ENCODE peak calls at places on chromosomes 4 and X, in eight cellular contexts. P, A, I, U, K, G, F and X are unnamed samples. For H3K4me1 and H3K9me3, the result is how much of the 10 kb centered on the place peaks cover.

GRCh38 chr4:6605114-6605513 is 30.1 kb downstream of the MAN2B2 start:
- DNase-seq in P (no peak), A (no peak), I (no peak), U (no peak), K (no peak), G (no peak), F (no peak), X (no peak)

GRCh38 chr4:54098375-54098774 is 1.6 kb upstream of the GSX2 start:
- DNase-seq in P (no peak), A (no peak), I (no peak), U (no peak), K (no peak), G (no peak), F (no peak), X (no peak)

GRCh38 chr4:7043521-7044414 is 596 bp downstream of the TADA2B start:
- DNase-seq in P (no peak), A (peak), I (no peak), U (no peak), K (peak), G (no peak), F (peak), X (peak)

GRCh38 chrX:123422875-123423274 is 238.8 kb downstream of the GRIA3 start:
- DNase-seq in P (peak), A (no peak), I (no peak), U (no peak), K (no peak), G (no peak), F (no peak), X (peak)

GRCh38 chr4:86220137-86220536 is 139.7 kb downstream of the MAPK10 start:
- DNase-seq in P (no peak), A (no peak), I (no peak), U (no peak), K (no peak), G (no peak), F (no peak), X (peak)

GRCh38 chr4:30380404-30380998 is 339.7 kb upstream of the PCDH7 start:
- DNase-seq in P (peak), A (no peak), I (no peak), U (peak), K (no peak), G (no peak), F (no peak), X (peak)

GRCh38 chrX:39592776-39593175 is 505.0 kb downstream of the BCOR start:
- DNase-seq in P (no peak), A (no peak), I (no peak), U (no peak), K (no peak), G (peak), F (no peak), X (no peak)

GRCh38 chrX:13029341-13029740 is 15.1 kb downstream of the FAM9C start:
- DNase-seq in P (no peak), A (no peak), I (peak), U (no peak), K (peak), G (peak), F (no peak), X (no peak)

GRCh38 chr4:169404959-169405358 is 134.2 kb upstream of the SH3RF1 start:
- DNase-seq in P (peak), A (no peak), I (no peak), U (no peak), K (no peak), G (no peak), F (no peak), X (peak)

GRCh38 chrX:12446342-12447075 is 308.2 kb downstream of the FRMPD4 start:
- DNase-seq in P (no peak), A (no peak), I (no peak), U (no peak), K (no peak), G (no peak), F (no peak), X (no peak)

GRCh38 chr4:5899396-5899795 is 6.5 kb upstream of the CRMP1 start:
- DNase-seq in P (no peak), A (no peak), I (no peak), U (no peak), K (no peak), G (no peak), F (no peak), X (no peak)

GRCh38 chr4:107069049-107069448 is 32.9 kb upstream of the DKK2 start:
- DNase-seq in P (no peak), A (no peak), I (no peak), U (no peak), K (no peak), G (no peak), F (no peak), X (peak)

GRCh38 chr4:121096629-121097028 is 24.3 kb upstream of the NDNF start:
- DNase-seq in P (no peak), A (peak), I (no peak), U (peak), K (no peak), G (no peak), F (no peak), X (peak)

GRCh38 chr4:132982151-132982550 is 166.9 kb upstream of the PCDH10 start:
- DNase-seq in P (peak), A (no peak), I (no peak), U (no peak), K (no peak), G (no peak), F (no peak), X (peak)

GRCh38 chr4:149933883-149934282 is 118.2 kb upstream of the IQCM start:
- DNase-seq in P (no peak), A (no peak), I (no peak), U (no peak), K (no peak), G (no peak), F (no peak), X (no peak)

GRCh38 chr4:137587796-137588195 is 55.5 kb upstream of the PCDH18 start:
- DNase-seq in P (no peak), A (no peak), I (no peak), U (no peak), K (no peak), G (no peak), F (no peak), X (no peak)

GRCh38 chrX:71301195-71301924 is at the start of gene ITGB1BP2:
- DNase-seq in P (peak), A (no peak), I (peak), U (no peak), K (no peak), G (peak), F (no peak), X (peak)

GRCh38 chr4:1302159-1302558 is 12.5 kb downstream of the MAEA start:
- DNase-seq in P (no peak), A (no peak), I (no peak), U (no peak), K (no peak), G (no peak), F (no peak), X (no peak)

GRCh38 chr4:1297456-1298325 is 8.0 kb downstream of the MAEA start:
- DNase-seq in P (no peak), A (no peak), I (no peak), U (no peak), K (peak), G (no peak), F (no peak), X (no peak)

GRCh38 chr4:1299301-1299860 is 9.7 kb downstream of the MAEA start:
- DNase-seq in P (no peak), A (no peak), I (no peak), U (no peak), K (peak), G (no peak), F (no peak), X (no peak)

GRCh38 chr4:1298461-1298860 is 8.8 kb downstream of the MAEA start:
- DNase-seq in P (no peak), A (no peak), I (no peak), U (no peak), K (no peak), G (no peak), F (no peak), X (no peak)

DNA sequence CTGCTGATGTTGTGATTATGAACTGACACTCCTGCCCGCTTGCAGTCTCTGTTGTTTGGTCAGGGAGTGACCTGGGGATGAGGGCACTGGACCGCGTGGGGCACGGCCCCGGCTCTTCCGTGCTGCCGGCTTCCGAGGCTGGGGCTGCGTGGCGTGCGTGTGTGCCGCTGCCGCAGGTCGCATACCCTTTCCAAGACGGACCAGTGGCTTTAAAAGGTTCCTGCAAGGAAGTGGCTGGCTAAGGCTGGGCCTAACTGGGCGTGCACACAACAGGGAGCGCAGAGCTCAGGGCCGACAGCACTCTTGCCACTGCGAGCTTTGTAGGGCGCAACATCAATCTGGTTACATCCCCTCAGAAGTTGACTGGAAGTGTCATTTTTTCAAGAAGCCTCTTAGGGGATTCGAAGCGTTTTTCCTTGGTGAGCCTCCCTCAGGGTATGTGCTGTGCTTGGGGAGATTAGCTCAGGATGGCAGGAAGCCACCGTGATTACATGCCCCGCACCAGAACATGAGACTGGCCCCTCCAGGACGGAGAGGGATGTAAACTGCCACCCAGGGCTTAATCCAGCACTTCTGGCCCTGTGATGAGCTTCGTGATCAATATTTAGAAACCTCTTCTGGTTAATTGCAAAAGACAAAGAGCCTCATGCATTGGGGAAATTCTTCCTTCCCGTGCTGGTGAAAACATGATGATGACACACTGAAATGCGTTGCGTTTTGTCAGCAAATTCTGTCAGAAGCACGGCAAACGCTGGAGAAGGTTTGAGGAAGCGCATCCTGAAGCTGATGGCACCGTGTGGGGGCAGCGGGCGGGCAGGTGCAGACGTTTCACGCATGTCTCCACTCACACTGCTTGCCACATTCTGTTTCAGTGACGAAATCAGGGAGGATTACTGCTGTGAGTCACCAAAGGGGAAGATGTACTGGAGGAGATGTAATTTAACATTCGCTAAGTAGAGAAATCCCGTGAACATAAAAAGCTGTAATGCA is 11.1 kb downstream of the MAEA start:
- DNase-seq in P (no peak), A (no peak), I (peak), U (no peak), K (peak), G (no peak), F (no peak), X (peak)
- H3K4me3 ChIP-seq in P (no peak), A (no peak), I (no peak), U (no peak), K (no peak), G (no peak), F (no peak), X (no peak)

GRCh38 chr4:184385705-184386141 is 88.6 kb downstream of the IRF2 start:
- DNase-seq in P (no peak), A (no peak), I (peak), U (no peak), K (no peak), G (peak), F (no peak), X (no peak)

GRCh38 chr4:184384810-184385557 is 89.4 kb downstream of the IRF2 start:
- DNase-seq in P (no peak), A (no peak), I (no peak), U (no peak), K (no peak), G (no peak), F (no peak), X (no peak)

GRCh38 chr4:184383497-184384055 is 90.8 kb downstream of the IRF2 start:
- DNase-seq in P (no peak), A (no peak), I (peak), U (no peak), K (no peak), G (no peak), F (no peak), X (peak)

GRCh38 chr4:184382189-184382846 is 92.0 kb downstream of the IRF2 start:
- DNase-seq in P (no peak), A (peak), I (no peak), U (no peak), K (no peak), G (no peak), F (no peak), X (no peak)

GRCh38 chr4:184384056-184384809 is 90.1 kb downstream of the IRF2 start:
- DNase-seq in P (no peak), A (peak), I (peak), U (no peak), K (no peak), G (no peak), F (no peak), X (peak)
- H3K4me1 ChIP-seq in P (under half), A (under half), I (under half), U (under half), K (half or more), G (half or more), F (under half), X (under half)

GRCh38 chr4:85210353-85210752 is 243.9 kb upstream of the WDFY3 start:
- DNase-seq in P (no peak), A (no peak), I (no peak), U (no peak), K (no peak), G (no peak), F (no peak), X (no peak)
- H3K9me3 ChIP-seq in P (under half), A (under half), I (under half), U (under half), K (under half), G (under half), F (under half), X (under half)

GRCh38 chr4:190017357-190018200 is 9.5 kb downstream of the FRG2 start:
- DNase-seq in P (no peak), A (no peak), I (no peak), U (no peak), K (peak), G (no peak), F (no peak), X (no peak)
- H3K4me3 ChIP-seq in P (peak), A (no peak), I (no peak), U (peak), K (peak), G (no peak), F (no peak), X (no peak)

GRCh38 chr4:25881187-25881586 is 18.4 kb upstream of the SEL1L3 start:
- DNase-seq in P (no peak), A (no peak), I (no peak), U (no peak), K (no peak), G (no peak), F (no peak), X (no peak)
- H3K4me1 ChIP-seq in P (under half), A (under half), I (under half), U (under half), K (under half), G (under half), F (under half), X (under half)